ENCODE peak calls at places on chromosomes 4 and X, in nine cellular contexts. I is BE2C; N is stimulated activated CD4-positive, alpha-beta T cell treated with anti-CD3 and anti-CD28 coated beads, Interleukin-12 subunit alpha, Interleukin-12 subunit beta, amount 100 ng/mL, for 4 hours; V is HAP-1; L is AG09319; K is activated T-cell treated with anti-CD3 and anti-CD28 coated beads, Interleukin-2, amount 50 U/mL, for 1 hour; E is hepatic stellate cell; P is activated naive CD8-positive, alpha-beta T cell treated with anti-CD3 and anti-CD28 coated beads, Interleukin-2, amount 50 U/mL, for 24 hours; Q is GM13976. D is an unnamed sample.

GRCh38 chrX:66914082-66914481 is 275.2 kb upstream of the EDA2R start:
- DNase-seq in I (no peak), N (no peak), V (no peak), L (no peak), K (no peak), E (no peak), P (no peak), Q (no peak), D (no peak)

GRCh38 chr4:159197885-159198269 is 95.0 kb downstream of the RAPGEF2 start:
- DNase-seq in I (no peak), N (no peak), V (no peak), L (no peak), K (no peak), E (peak), P (no peak), Q (no peak), D (no peak)

GRCh38 chr4:153781717-153782416 is 7.0 kb downstream of the SFRP2 start:
- DNase-seq in I (no peak), N (no peak), V (peak), L (peak), K (no peak), E (no peak), P (no peak), Q (no peak), D (no peak)

GRCh38 chrX:75957107-75957610 is 172.1 kb upstream of the MAGEE2 start:
- DNase-seq in I (no peak), N (no peak), V (no peak), L (no peak), K (no peak), E (no peak), P (no peak), Q (no peak), D (no peak)

GRCh38 chr4:36835246-36835645 is 409.3 kb upstream of the NWD2 start:
- DNase-seq in I (no peak), N (no peak), V (no peak), L (no peak), K (no peak), E (no peak), P (no peak), Q (no peak), D (no peak)

GRCh38 chr4:108115168-108115526 is 53.6 kb downstream of the LEF1 start:
- DNase-seq in I (no peak), N (no peak), V (no peak), L (no peak), K (no peak), E (no peak), P (no peak), Q (no peak), D (no peak)

GRCh38 chr4:152937535-152938236 is 1.6 kb downstream of the FHDC1 start:
- DNase-seq in I (peak), N (peak), V (peak), L (no peak), K (peak), E (peak), P (peak), Q (peak), D (no peak)

GRCh38 chr4:10253765-10254164 is 137.2 kb upstream of the WDR1 start:
- DNase-seq in I (no peak), N (no peak), V (no peak), L (no peak), K (no peak), E (no peak), P (no peak), Q (no peak), D (no peak)

GRCh38 chr4:3137908-3138307 is 63.4 kb downstream of the HTT start:
- DNase-seq in I (no peak), N (no peak), V (no peak), L (no peak), K (no peak), E (no peak), P (no peak), Q (no peak), D (no peak)

GRCh38 chr4:118801895-118802575 is 33.9 kb downstream of the SEC24D start:
- DNase-seq in I (no peak), N (no peak), V (no peak), L (no peak), K (no peak), E (no peak), P (no peak), Q (no peak), D (no peak)

GRCh38 chr4:152679414-152680281 is at the start of gene TMEM154:
- DNase-seq in I (peak), N (peak), V (peak), L (no peak), K (peak), E (peak), P (peak), Q (peak), D (peak)

GRCh38 chr4:8760561-8760960 is 111.1 kb downstream of the HMX1 start:
- DNase-seq in I (peak), N (no peak), V (no peak), L (no peak), K (no peak), E (no peak), P (no peak), Q (no peak), D (no peak)

GRCh38 chr4:90841676-90842075 is 714.5 kb downstream of the CCSER1 start:
- DNase-seq in I (no peak), N (no peak), V (no peak), L (no peak), K (no peak), E (no peak), P (no peak), Q (no peak), D (no peak)

GRCh38 chr4:139214039-139214534 is 37.1 kb upstream of the ELF2 start:
- DNase-seq in I (peak), N (no peak), V (peak), L (no peak), K (no peak), E (no peak), P (no peak), Q (peak), D (no peak)

GRCh38 chr4:15718959-15719358 is 16.1 kb downstream of the BST1 start:
- DNase-seq in I (no peak), N (no peak), V (no peak), L (no peak), K (no peak), E (no peak), P (no peak), Q (no peak), D (no peak)

GRCh38 chr4:31613946-31614623 is 893.9 kb downstream of the PCDH7 start:
- DNase-seq in I (no peak), N (no peak), V (no peak), L (no peak), K (no peak), E (no peak), P (no peak), Q (no peak), D (no peak)

GRCh38 chrX:139738581-139738980 is 30.6 kb upstream of the MCF2 start:
- DNase-seq in I (no peak), N (no peak), V (no peak), L (no peak), K (no peak), E (no peak), P (no peak), Q (no peak), D (no peak)

GRCh38 chr4:87525636-87526035 is 3.5 kb downstream of the SPARCL1 start:
- DNase-seq in I (no peak), N (no peak), V (peak), L (no peak), K (no peak), E (no peak), P (no peak), Q (no peak), D (no peak)

GRCh38 chr4:112938461-112939058 is 110.9 kb upstream of the ANK2 start:
- DNase-seq in I (no peak), N (no peak), V (no peak), L (peak), K (no peak), E (peak), P (no peak), Q (peak), D (no peak)

GRCh38 chrX:38571058-38571457 is 9.7 kb downstream of the TSPAN7 start:
- DNase-seq in I (no peak), N (no peak), V (no peak), L (no peak), K (no peak), E (no peak), P (no peak), Q (no peak), D (no peak)

GRCh38 chr4:48439988-48440387 is 43.2 kb upstream of the SLC10A4 start:
- DNase-seq in I (no peak), N (no peak), V (no peak), L (no peak), K (no peak), E (no peak), P (no peak), Q (no peak), D (no peak)

GRCh38 chr4:80307183-80307735 is 28.3 kb upstream of the CFAP299 start:
- DNase-seq in I (no peak), N (no peak), V (no peak), L (no peak), K (no peak), E (no peak), P (no peak), Q (no peak), D (no peak)